ENCODE peak calls at places on chromosomes 4 and X, in nine cellular contexts. Q is CD8-positive, alpha-beta T cell; N is cardiac fibroblast; T is osteocyte; G is dorsolateral prefrontal cortex; R is transverse colon; L is K562; D is lower leg skin; B is epithelial cell of esophagus. P is an unnamed sample.

GRCh38 chrX:139795196-139795595 is 87.2 kb upstream of the MCF2 start:
- DNase-seq in Q (no peak), N (no peak), T (no peak), G (no peak), R (no peak), L (no peak), D (no peak), B (no peak), P (no peak)

GRCh38 chr4:24322517-24322916 is 261.8 kb downstream of the DHX15 start:
- DNase-seq in Q (no peak), N (peak), T (no peak), G (peak), R (no peak), L (no peak), D (no peak), B (peak), P (no peak)

GRCh38 chr4:153296424-153296823 is 48.1 kb upstream of the MND1 start:
- DNase-seq in Q (no peak), N (peak), T (no peak), G (no peak), R (peak), L (no peak), D (peak), B (peak), P (no peak)

GRCh38 chrX:104315555-104315954 is 60.8 kb upstream of the ESX1 start:
- DNase-seq in Q (no peak), N (peak), T (no peak), G (no peak), R (no peak), L (no peak), D (no peak), B (peak), P (no peak)

GRCh38 chr4:153465583-153465921 is 608 bp upstream of the TMEM131L start:
- DNase-seq in Q (peak), N (peak), T (no peak), G (peak), R (peak), L (peak), D (peak), B (peak), P (no peak)

GRCh38 chr4:73067971-73068394 is 1.5 kb downstream of the COX18 start:
- DNase-seq in Q (no peak), N (peak), T (no peak), G (no peak), R (no peak), L (no peak), D (no peak), B (peak), P (no peak)

GRCh38 chr4:86834901-86835300 is 14.3 kb downstream of the SLC10A6 start:
- DNase-seq in Q (no peak), N (peak), T (no peak), G (no peak), R (no peak), L (no peak), D (no peak), B (peak), P (no peak)

GRCh38 chr4:14580061-14580460 is 422.2 kb upstream of the CPEB2 start:
- DNase-seq in Q (no peak), N (no peak), T (no peak), G (no peak), R (no peak), L (no peak), D (no peak), B (no peak), P (no peak)

GRCh38 chr4:15779336-15779735 is 1.2 kb downstream of the CD38 start:
- DNase-seq in Q (no peak), N (peak), T (no peak), G (peak), R (peak), L (no peak), D (peak), B (peak), P (no peak)
- TF ChIP-seq CTCF in Q (no peak), N (peak), T (peak), G (peak), R (no peak), L (no peak), D (no peak), B (peak), P (peak)

GRCh38 chr4:137226900-137227299 is 305.4 kb downstream of the PCDH18 start:
- DNase-seq in Q (no peak), N (peak), T (no peak), G (no peak), R (no peak), L (no peak), D (no peak), B (peak), P (no peak)
- TF ChIP-seq CTCF in Q (no peak), N (peak), T (peak), G (no peak), R (no peak), L (no peak), D (no peak), B (peak), P (peak)

GRCh38 chrX:70354726-70355125 is 64.8 kb downstream of the KIF4A start:
- DNase-seq in Q (no peak), N (peak), T (no peak), G (no peak), R (no peak), L (no peak), D (no peak), B (no peak), P (no peak)

GRCh38 chrX:70360366-70360765 is 62.7 kb upstream of the GDPD2 start:
- DNase-seq in Q (no peak), N (no peak), T (no peak), G (no peak), R (no peak), L (no peak), D (no peak), B (no peak), P (no peak)

GRCh38 chrX:70353524-70353923 is 63.6 kb downstream of the KIF4A start:
- DNase-seq in Q (no peak), N (no peak), T (no peak), G (no peak), R (no peak), L (no peak), D (no peak), B (peak), P (no peak)

DNA sequence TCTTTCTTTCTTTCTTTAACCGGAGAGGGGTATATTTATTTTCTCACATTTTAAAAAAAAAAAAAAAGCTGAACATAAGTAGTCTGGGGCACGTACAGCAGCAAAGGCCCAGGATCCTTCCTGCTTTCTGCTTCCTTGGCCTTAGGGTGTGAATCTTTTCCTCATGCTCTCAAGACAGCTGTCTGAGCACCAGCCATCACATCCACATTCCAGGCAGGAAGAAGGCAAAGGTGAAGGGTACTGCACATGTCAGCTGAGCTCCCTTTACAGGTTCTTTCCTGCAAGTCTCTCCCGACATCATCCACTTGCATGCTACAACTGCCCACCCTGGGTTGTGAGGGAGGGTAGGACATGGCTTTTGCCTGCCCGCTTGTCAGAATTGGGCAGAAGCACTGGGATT is 63.7 kb upstream of the GDPD2 start:
- DNase-seq in Q (no peak), N (no peak), T (no peak), G (no peak), R (no peak), L (no peak), D (no peak), B (no peak), P (no peak)
- TF ChIP-seq CTCF in Q (no peak), N (no peak), T (no peak), G (no peak), R (no peak), L (no peak), D (no peak), B (no peak), P (no peak)

GRCh38 chrX:155857561-155857960 is 23.6 kb upstream of the VAMP7 start:
- DNase-seq in Q (no peak), N (peak), T (no peak), G (no peak), R (no peak), L (no peak), D (no peak), B (peak), P (no peak)
- TF ChIP-seq CTCF in Q (no peak), N (peak), T (peak), G (no peak), R (no peak), L (peak), D (no peak), B (peak), P (peak)

DNA sequence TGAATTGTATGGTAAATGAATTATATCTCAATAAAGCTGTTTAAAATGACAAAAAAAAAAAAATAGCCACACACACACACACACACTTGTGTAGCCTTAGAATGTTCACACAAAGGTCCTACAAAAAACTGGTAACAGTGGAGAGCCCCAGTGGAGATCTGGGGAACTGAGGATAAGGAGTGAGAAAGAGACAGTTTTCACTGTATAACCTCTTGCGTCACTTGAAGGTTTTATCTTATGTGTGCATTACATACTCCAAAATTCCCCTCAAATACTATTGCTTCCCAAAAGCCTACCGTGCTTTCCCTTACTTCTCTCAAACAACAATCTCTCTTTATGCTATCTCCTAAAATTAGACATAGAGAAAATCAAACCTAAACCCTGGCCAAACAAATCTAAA is 67.8 kb downstream of the SMC1A start:
- DNase-seq in Q (no peak), N (peak), T (no peak), G (no peak), R (no peak), L (no peak), D (no peak), B (no peak), P (no peak)
- TF ChIP-seq CTCF in Q (no peak), N (peak), T (no peak), G (no peak), R (no peak), L (no peak), D (no peak), B (no peak), P (no peak)